ENCODE peak calls at places on chromosomes 13 and 19, in nine cellular contexts. One of them, this sample, is unnamed.

GRCh38 chr13:65454403-65454802 is 1775.7 kb downstream of the PCDH9 start:
- DNase-seq in endodermal cell: no peak
- DNase-seq in uterus: no peak
- DNase-seq in body of pancreas: no peak
- DNase-seq in colonic mucosa: no peak
- DNase-seq in AG04450: no peak
- DNase-seq in OCI-LY7: no peak
- DNase-seq in transverse colon: no peak
- DNase-seq in spleen: no peak
- DNase-seq in this sample: no peak

GRCh38 chr19:5138606-5139594 is 170.0 kb downstream of the KDM4B start:
- DNase-seq in body of pancreas: no peak
- DNase-seq in OCI-LY7: no peak
- DNase-seq in AG04450: no peak
- DNase-seq in spleen: peak; percentile 94
- DNase-seq in uterus: no peak
- DNase-seq in endodermal cell: no peak
- DNase-seq in transverse colon: peak; percentile 71
- DNase-seq in colonic mucosa: peak; percentile 54
- DNase-seq in this sample: peak; percentile 56

GRCh38 chr13:20995245-20995829 is 66.0 kb downstream of the LATS2 start:
- DNase-seq in spleen: no peak
- DNase-seq in AG04450: no peak
- DNase-seq in uterus: no peak
- DNase-seq in transverse colon: no peak
- DNase-seq in body of pancreas: no peak
- DNase-seq in endodermal cell: peak; percentile 17
- DNase-seq in colonic mucosa: no peak
- DNase-seq in OCI-LY7: no peak
- DNase-seq in this sample: no peak

GRCh38 chr13:57018915-57019314 is 121.8 kb upstream of the PRR20A start:
- DNase-seq in transverse colon: peak; percentile 8
- DNase-seq in body of pancreas: no peak
- DNase-seq in colonic mucosa: no peak
- DNase-seq in spleen: no peak
- DNase-seq in endodermal cell: no peak
- DNase-seq in OCI-LY7: no peak
- DNase-seq in uterus: no peak
- DNase-seq in AG04450: no peak
- DNase-seq in this sample: no peak

GRCh38 chr19:42634409-42635232 is 39.9 kb upstream of the CEACAM8 start:
- DNase-seq in transverse colon: peak; percentile 12
- DNase-seq in AG04450: no peak
- DNase-seq in uterus: no peak
- DNase-seq in spleen: no peak
- DNase-seq in colonic mucosa: no peak
- DNase-seq in body of pancreas: peak; percentile 51
- DNase-seq in endodermal cell: peak; percentile 64
- DNase-seq in OCI-LY7: peak; percentile 45
- DNase-seq in this sample: peak; percentile 44

GRCh38 chr13:113176292-113176691 is 17.8 kb downstream of the PROZ start:
- DNase-seq in AG04450: no peak
- DNase-seq in transverse colon: peak; percentile 35
- DNase-seq in OCI-LY7: no peak
- DNase-seq in colonic mucosa: peak; percentile 63
- DNase-seq in uterus: no peak
- DNase-seq in spleen: peak; percentile 82
- DNase-seq in endodermal cell: no peak
- DNase-seq in body of pancreas: no peak
- DNase-seq in this sample: no peak

GRCh38 chr13:70893832-70894231 is 785.6 kb upstream of the KLHL1 start:
- DNase-seq in transverse colon: no peak
- DNase-seq in colonic mucosa: no peak
- DNase-seq in body of pancreas: no peak
- DNase-seq in OCI-LY7: no peak
- DNase-seq in AG04450: no peak
- DNase-seq in uterus: no peak
- DNase-seq in spleen: no peak
- DNase-seq in endodermal cell: no peak
- DNase-seq in this sample: no peak

GRCh38 chr13:113588394-113589111 is 4.0 kb downstream of the TFDP1 start:
- DNase-seq in transverse colon: no peak
- DNase-seq in OCI-LY7: no peak
- DNase-seq in spleen: peak; percentile 41
- DNase-seq in body of pancreas: no peak
- DNase-seq in colonic mucosa: peak; percentile 4
- DNase-seq in AG04450: no peak
- DNase-seq in endodermal cell: peak; percentile 21
- DNase-seq in uterus: no peak
- DNase-seq in this sample: peak; percentile 4

GRCh38 chr19:16034958-16035560 is 41.2 kb upstream of the TPM4 start:
- DNase-seq in endodermal cell: no peak
- DNase-seq in AG04450: no peak
- DNase-seq in body of pancreas: no peak
- DNase-seq in uterus: no peak
- DNase-seq in spleen: peak; percentile 43
- DNase-seq in colonic mucosa: no peak
- DNase-seq in OCI-LY7: no peak
- DNase-seq in transverse colon: no peak
- DNase-seq in this sample: no peak

DNA sequence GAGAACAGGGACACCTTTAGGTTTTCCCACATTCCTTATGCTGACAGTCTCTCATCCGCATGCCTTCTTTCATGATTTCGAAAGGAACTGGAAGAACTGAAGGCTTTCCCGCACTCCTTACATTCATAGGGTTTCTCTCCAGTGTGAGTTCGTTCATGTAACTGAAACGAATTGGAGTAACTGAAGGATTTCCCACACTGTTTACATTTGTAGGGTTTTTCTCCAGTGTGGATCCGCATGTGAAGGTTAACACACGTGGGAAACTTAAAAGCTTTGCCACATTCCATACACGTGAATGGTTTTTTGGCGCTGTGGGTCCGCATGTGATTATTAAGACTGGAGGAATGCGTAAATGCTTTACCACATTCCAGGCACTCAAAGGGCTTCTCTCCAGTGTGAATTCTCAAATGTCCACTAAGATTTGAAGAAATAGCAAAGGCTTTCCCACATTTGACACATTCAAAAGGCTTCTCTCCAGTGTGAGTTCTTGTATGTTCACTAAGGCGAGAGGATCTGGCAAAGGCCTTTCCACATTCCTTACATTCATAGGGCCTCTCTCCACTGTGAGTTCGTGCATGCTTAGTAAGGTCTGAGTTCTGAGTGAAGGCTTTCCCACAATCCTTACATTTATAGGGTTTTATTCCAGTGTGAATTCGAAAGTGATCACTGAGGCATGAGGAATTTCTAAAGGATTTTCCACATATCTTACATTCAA is 22.0 kb downstream of the ZNF266 start:
- DNase-seq in body of pancreas: no peak
- DNase-seq in AG04450: no peak
- DNase-seq in uterus: no peak
- DNase-seq in OCI-LY7: no peak
- DNase-seq in colonic mucosa: no peak
- DNase-seq in transverse colon: no peak
- DNase-seq in endodermal cell: no peak
- DNase-seq in spleen: no peak
- DNase-seq in this sample: no peak
- H3K9me3 ChIP-seq in body of pancreas: no peaks in the 10 kb centered on the region
- H3K9me3 ChIP-seq in AG04450: peaks cover 63% of the 10 kb centered on the region
- H3K9me3 ChIP-seq in uterus: peaks cover 12% of the 10 kb centered on the region
- H3K9me3 ChIP-seq in OCI-LY7: peaks cover 9% of the 10 kb centered on the region
- H3K9me3 ChIP-seq in colonic mucosa: peaks cover 14% of the 10 kb centered on the region
- H3K9me3 ChIP-seq in transverse colon: peaks cover 93% of the 10 kb centered on the region
- H3K9me3 ChIP-seq in endodermal cell: peaks cover 81% of the 10 kb centered on the region
- H3K9me3 ChIP-seq in spleen: peaks cover 96% of the 10 kb centered on the region
- H3K9me3 ChIP-seq in this sample: peaks cover 98% of the 10 kb centered on the region

GRCh38 chr19:38228491-38229439 is 4.7 kb upstream of the DPF1 start:
- DNase-seq in colonic mucosa: no peak
- DNase-seq in transverse colon: no peak
- DNase-seq in AG04450: no peak
- DNase-seq in uterus: no peak
- DNase-seq in endodermal cell: peak; percentile 88
- DNase-seq in spleen: no peak
- DNase-seq in OCI-LY7: no peak
- DNase-seq in body of pancreas: no peak
- DNase-seq in this sample: no peak
- TF ChIP-seq CTCF in colonic mucosa: no peak
- TF ChIP-seq CTCF in transverse colon: no peak
- TF ChIP-seq CTCF in AG04450: no peak
- TF ChIP-seq CTCF in uterus: no peak
- TF ChIP-seq CTCF in endodermal cell: no peak
- TF ChIP-seq CTCF in spleen: no peak
- TF ChIP-seq CTCF in OCI-LY7: no peak
- TF ChIP-seq CTCF in body of pancreas: no peak
- TF ChIP-seq CTCF in this sample: no peak

DNA sequence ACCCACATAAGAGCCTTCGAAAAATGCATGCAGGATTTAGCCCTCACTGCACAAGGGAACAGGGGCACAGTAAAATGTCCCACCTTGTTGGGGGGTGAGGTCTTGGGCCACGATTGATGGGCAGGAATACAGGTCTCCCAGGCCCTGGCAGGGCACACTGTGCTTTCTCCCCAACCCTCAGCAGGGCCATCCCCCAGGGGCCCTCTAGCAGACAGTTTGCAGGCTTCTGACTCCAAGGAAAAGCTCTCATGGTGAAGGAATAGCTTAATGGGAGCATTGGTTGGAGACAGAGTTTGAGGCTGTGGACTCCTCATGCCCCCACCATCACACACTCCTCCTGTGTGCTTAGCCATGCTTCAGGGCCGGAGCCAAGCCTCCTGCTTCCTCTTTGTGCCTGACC is 484.6 kb downstream of the ZNF536 start:
- DNase-seq in body of pancreas: no peak
- DNase-seq in spleen: no peak
- DNase-seq in AG04450: no peak
- DNase-seq in uterus: no peak
- DNase-seq in colonic mucosa: no peak
- DNase-seq in transverse colon: no peak
- DNase-seq in OCI-LY7: no peak
- DNase-seq in endodermal cell: no peak
- DNase-seq in this sample: no peak
- H3K9me3 ChIP-seq in body of pancreas: no peaks in the 10 kb centered on the region
- H3K9me3 ChIP-seq in spleen: no peaks in the 10 kb centered on the region
- H3K9me3 ChIP-seq in AG04450: no peaks in the 10 kb centered on the region
- H3K9me3 ChIP-seq in uterus: no peaks in the 10 kb centered on the region
- H3K9me3 ChIP-seq in colonic mucosa: no peaks in the 10 kb centered on the region
- H3K9me3 ChIP-seq in transverse colon: no peaks in the 10 kb centered on the region
- H3K9me3 ChIP-seq in OCI-LY7: no peaks in the 10 kb centered on the region
- H3K9me3 ChIP-seq in endodermal cell: no peaks in the 10 kb centered on the region
- H3K9me3 ChIP-seq in this sample: no peaks in the 10 kb centered on the region

DNA sequence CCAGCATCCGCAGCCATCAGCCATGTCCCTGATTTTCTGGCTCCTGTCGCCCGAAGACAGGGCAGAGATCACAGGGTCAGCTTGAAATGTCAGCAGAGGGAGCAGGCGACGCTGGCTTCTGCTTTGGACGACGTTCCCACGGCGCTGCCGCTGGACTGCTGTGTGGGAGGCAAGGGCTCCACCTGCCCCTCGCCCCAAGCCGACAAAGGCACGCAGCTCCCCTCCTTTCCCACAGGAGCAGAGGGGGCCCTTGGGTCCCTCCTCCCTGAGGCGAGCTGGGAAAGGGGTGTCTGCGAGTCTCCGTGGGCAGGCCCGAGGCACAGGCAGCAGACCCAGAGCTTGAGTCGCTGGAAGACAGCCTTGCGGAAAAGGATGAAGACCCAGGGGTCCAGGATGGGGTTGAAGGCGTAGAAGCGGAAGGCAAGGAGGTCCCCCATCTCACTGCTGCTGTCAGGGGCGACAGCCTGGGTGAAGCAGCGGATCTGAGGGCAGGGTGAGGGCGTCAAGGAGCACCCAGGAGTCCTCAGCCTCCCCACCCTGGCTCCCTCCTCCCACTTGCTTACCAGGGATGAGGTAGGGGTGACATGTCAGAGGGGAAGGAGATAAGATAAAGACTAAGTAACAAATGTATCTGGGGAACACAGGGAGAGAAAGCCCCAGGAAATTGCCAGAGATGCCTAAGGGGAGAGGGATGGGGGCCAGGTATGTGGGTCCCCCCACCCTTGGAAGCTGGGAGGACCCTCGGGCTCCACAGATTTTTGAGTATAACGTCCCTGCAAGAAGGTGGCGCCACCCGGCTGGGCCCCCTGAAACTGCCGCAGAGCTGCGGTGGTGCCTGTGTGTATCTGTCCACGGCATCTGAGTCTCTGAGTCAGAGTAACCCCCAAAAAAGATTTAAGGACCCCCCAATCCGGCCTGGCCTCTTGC is 3.4 kb downstream of the PTGIR start:
- DNase-seq in uterus: no peak
- DNase-seq in spleen: no peak
- DNase-seq in transverse colon: no peak
- DNase-seq in colonic mucosa: no peak
- DNase-seq in endodermal cell: no peak
- DNase-seq in body of pancreas: no peak
- DNase-seq in AG04450: no peak
- DNase-seq in OCI-LY7: no peak
- DNase-seq in this sample: no peak
- TF ChIP-seq CTCF in uterus: no peak
- TF ChIP-seq CTCF in spleen: no peak
- TF ChIP-seq CTCF in transverse colon: no peak
- TF ChIP-seq CTCF in colonic mucosa: no peak
- TF ChIP-seq CTCF in endodermal cell: peak; percentile 63
- TF ChIP-seq CTCF in body of pancreas: no peak
- TF ChIP-seq CTCF in AG04450: peak; percentile 16
- TF ChIP-seq CTCF in OCI-LY7: peak; percentile 55
- TF ChIP-seq CTCF in this sample: no peak

GRCh38 chr19:58059003-58059671 is at the start of gene ZNF135:
- DNase-seq in transverse colon: peak; percentile 79
- DNase-seq in uterus: peak; percentile 89
- DNase-seq in endodermal cell: peak; percentile 94
- DNase-seq in spleen: peak; percentile 89
- DNase-seq in AG04450: peak; percentile 18
- DNase-seq in colonic mucosa: peak; percentile 84
- DNase-seq in OCI-LY7: no peak
- DNase-seq in body of pancreas: peak; percentile 81
- DNase-seq in this sample: peak; percentile 58
- H3K9me3 ChIP-seq in transverse colon: peaks cover 15% of the 10 kb centered on the region
- H3K9me3 ChIP-seq in uterus: no peaks in the 10 kb centered on the region
- H3K9me3 ChIP-seq in endodermal cell: peaks cover 31% of the 10 kb centered on the region
- H3K9me3 ChIP-seq in spleen: peaks cover 7% of the 10 kb centered on the region
- H3K9me3 ChIP-seq in AG04450: peaks cover 87% of the 10 kb centered on the region
- H3K9me3 ChIP-seq in colonic mucosa: no peaks in the 10 kb centered on the region
- H3K9me3 ChIP-seq in OCI-LY7: no peaks in the 10 kb centered on the region
- H3K9me3 ChIP-seq in body of pancreas: no peaks in the 10 kb centered on the region
- H3K9me3 ChIP-seq in this sample: peaks cover 100% of the 10 kb centered on the region

This sample was measured in stomach.